ENCODE peak calls at places on chromosomes 2 and 18, in seven cellular contexts. One of them, this sample, is unnamed.

GRCh38 chr18:60754413-60754812 is 381.8 kb upstream of the MC4R start:
- DNase-seq in ovary: no peak
- DNase-seq in K562: no peak
- DNase-seq in endothelial cell: no peak
- DNase-seq in cardiac fibroblast: no peak
- DNase-seq in type B pancreatic cell: no peak
- DNase-seq in upper lobe of left lung: no peak
- DNase-seq in this sample: no peak

GRCh38 chr18:48033770-48034650 is 103.6 kb upstream of the SMAD2 start:
- DNase-seq in ovary: no peak
- DNase-seq in K562: no peak
- DNase-seq in endothelial cell: no peak
- DNase-seq in cardiac fibroblast: no peak
- DNase-seq in type B pancreatic cell: no peak
- DNase-seq in upper lobe of left lung: no peak
- DNase-seq in this sample: no peak

GRCh38 chr2:69983392-69983791 is 22.0 kb upstream of the ASPRV1 start:
- DNase-seq in ovary: no peak
- DNase-seq in K562: no peak
- DNase-seq in endothelial cell: no peak
- DNase-seq in cardiac fibroblast: no peak
- DNase-seq in type B pancreatic cell: no peak
- DNase-seq in upper lobe of left lung: no peak
- DNase-seq in this sample: no peak

GRCh38 chr18:38413202-38413601 is 847.6 kb upstream of the CELF4 start:
- DNase-seq in ovary: no peak
- DNase-seq in K562: no peak
- DNase-seq in endothelial cell: no peak
- DNase-seq in cardiac fibroblast: no peak
- DNase-seq in type B pancreatic cell: no peak
- DNase-seq in upper lobe of left lung: no peak
- DNase-seq in this sample: no peak

GRCh38 chr2:54967759-54968365 is 82.4 kb downstream of the RTN4 start:
- DNase-seq in ovary: no peak
- DNase-seq in K562: no peak
- DNase-seq in endothelial cell: no peak
- DNase-seq in cardiac fibroblast: peak
- DNase-seq in type B pancreatic cell: peak
- DNase-seq in upper lobe of left lung: no peak
- DNase-seq in this sample: no peak

GRCh38 chr2:19664651-19665050 is 237.1 kb downstream of the TTC32 start:
- DNase-seq in ovary: no peak
- DNase-seq in K562: no peak
- DNase-seq in endothelial cell: no peak
- DNase-seq in cardiac fibroblast: no peak
- DNase-seq in type B pancreatic cell: no peak
- DNase-seq in upper lobe of left lung: no peak
- DNase-seq in this sample: no peak

GRCh38 chr2:39640107-39640506 is 25.6 kb upstream of the TMEM178A start:
- DNase-seq in ovary: no peak
- DNase-seq in K562: no peak
- DNase-seq in endothelial cell: no peak
- DNase-seq in cardiac fibroblast: no peak
- DNase-seq in type B pancreatic cell: no peak
- DNase-seq in upper lobe of left lung: no peak
- DNase-seq in this sample: no peak

GRCh38 chr18:54205951-54206350 is 18.5 kb downstream of the MBD2 start:
- DNase-seq in ovary: no peak
- DNase-seq in K562: no peak
- DNase-seq in endothelial cell: no peak
- DNase-seq in cardiac fibroblast: peak
- DNase-seq in type B pancreatic cell: no peak
- DNase-seq in upper lobe of left lung: no peak
- DNase-seq in this sample: no peak

GRCh38 chr2:17821535-17822451 is 5.5 kb downstream of the MSGN1 start:
- DNase-seq in ovary: no peak
- DNase-seq in K562: no peak
- DNase-seq in endothelial cell: no peak
- DNase-seq in cardiac fibroblast: peak
- DNase-seq in type B pancreatic cell: no peak
- DNase-seq in upper lobe of left lung: no peak
- DNase-seq in this sample: no peak

GRCh38 chr2:227472265-227473018 is 486 bp downstream of the AGFG1 start:
- DNase-seq in ovary: peak
- DNase-seq in K562: peak
- DNase-seq in endothelial cell: peak
- DNase-seq in cardiac fibroblast: no peak
- DNase-seq in type B pancreatic cell: no peak
- DNase-seq in upper lobe of left lung: peak
- DNase-seq in this sample: peak

GRCh38 chr2:219495531-219496122 is 3.1 kb upstream of the GMPPA start:
- DNase-seq in ovary: peak
- DNase-seq in K562: peak
- DNase-seq in endothelial cell: peak
- DNase-seq in cardiac fibroblast: peak
- DNase-seq in type B pancreatic cell: no peak
- DNase-seq in upper lobe of left lung: peak
- DNase-seq in this sample: peak

GRCh38 chr18:6881034-6881800 is 151.7 kb downstream of the ARHGAP28 start:
- DNase-seq in ovary: no peak
- DNase-seq in K562: no peak
- DNase-seq in endothelial cell: no peak
- DNase-seq in cardiac fibroblast: peak
- DNase-seq in type B pancreatic cell: no peak
- DNase-seq in upper lobe of left lung: no peak
- DNase-seq in this sample: no peak

GRCh38 chr18:50879302-50880107 is 587 bp downstream of the ME2 start:
- DNase-seq in ovary: no peak
- DNase-seq in K562: peak
- DNase-seq in endothelial cell: no peak
- DNase-seq in cardiac fibroblast: peak
- DNase-seq in type B pancreatic cell: no peak
- DNase-seq in upper lobe of left lung: peak
- DNase-seq in this sample: peak

GRCh38 chr18:2932247-2933181 is 80.4 kb downstream of the LPIN2 start:
- DNase-seq in ovary: peak
- DNase-seq in K562: peak
- DNase-seq in endothelial cell: peak
- DNase-seq in cardiac fibroblast: peak
- DNase-seq in type B pancreatic cell: no peak
- DNase-seq in upper lobe of left lung: no peak
- DNase-seq in this sample: peak

GRCh38 chr2:10810175-10811161 is 2.1 kb downstream of the PDIA6 start:
- DNase-seq in ovary: no peak
- DNase-seq in K562: no peak
- DNase-seq in endothelial cell: no peak
- DNase-seq in cardiac fibroblast: peak
- DNase-seq in type B pancreatic cell: no peak
- DNase-seq in upper lobe of left lung: no peak
- DNase-seq in this sample: no peak

GRCh38 chr2:165238295-165238694 is 919 bp upstream of the SCN2A start:
- DNase-seq in ovary: no peak
- DNase-seq in K562: peak
- DNase-seq in endothelial cell: peak
- DNase-seq in cardiac fibroblast: peak
- DNase-seq in type B pancreatic cell: no peak
- DNase-seq in upper lobe of left lung: no peak
- DNase-seq in this sample: no peak

GRCh38 chr2:74148457-74149248 is 941 bp upstream of the BOLA3 start:
- DNase-seq in ovary: no peak
- DNase-seq in K562: no peak
- DNase-seq in endothelial cell: no peak
- DNase-seq in cardiac fibroblast: no peak
- DNase-seq in type B pancreatic cell: no peak
- DNase-seq in upper lobe of left lung: no peak
- DNase-seq in this sample: no peak

GRCh38 chr18:74778191-74778847 is 180.6 kb downstream of the ZNF407 start:
- DNase-seq in ovary: no peak
- DNase-seq in K562: peak
- DNase-seq in endothelial cell: no peak
- DNase-seq in cardiac fibroblast: peak
- DNase-seq in type B pancreatic cell: no peak
- DNase-seq in upper lobe of left lung: no peak
- DNase-seq in this sample: no peak

GRCh38 chr2:28981016-28981441 is at the start of gene TOGARAM2:
- DNase-seq in ovary: peak
- DNase-seq in K562: no peak
- DNase-seq in endothelial cell: no peak
- DNase-seq in cardiac fibroblast: peak
- DNase-seq in type B pancreatic cell: no peak
- DNase-seq in upper lobe of left lung: peak
- DNase-seq in this sample: no peak

GRCh38 chr2:234747032-234747431 is 204.8 kb upstream of the SH3BP4 start:
- DNase-seq in ovary: no peak
- DNase-seq in K562: no peak
- DNase-seq in endothelial cell: no peak
- DNase-seq in cardiac fibroblast: no peak
- DNase-seq in type B pancreatic cell: no peak
- DNase-seq in upper lobe of left lung: no peak
- DNase-seq in this sample: no peak

GRCh38 chr2:160387558-160388262 is 105.9 kb downstream of the RBMS1 start:
- DNase-seq in ovary: peak
- DNase-seq in K562: no peak
- DNase-seq in endothelial cell: no peak
- DNase-seq in cardiac fibroblast: peak
- DNase-seq in type B pancreatic cell: no peak
- DNase-seq in upper lobe of left lung: peak
- DNase-seq in this sample: no peak

GRCh38 chr2:154960802-154961583 is 262.5 kb downstream of the KCNJ3 start:
- DNase-seq in ovary: no peak
- DNase-seq in K562: no peak
- DNase-seq in endothelial cell: no peak
- DNase-seq in cardiac fibroblast: no peak
- DNase-seq in type B pancreatic cell: no peak
- DNase-seq in upper lobe of left lung: no peak
- DNase-seq in this sample: no peak

GRCh38 chr2:62568983-62569837 is 63.2 kb upstream of the TMEM17 start:
- DNase-seq in ovary: no peak
- DNase-seq in K562: no peak
- DNase-seq in endothelial cell: no peak
- DNase-seq in cardiac fibroblast: peak
- DNase-seq in type B pancreatic cell: no peak
- DNase-seq in upper lobe of left lung: no peak
- DNase-seq in this sample: no peak

GRCh38 chr18:34222025-34222395 is 2.7 kb downstream of the NOL4 start:
- DNase-seq in ovary: no peak
- DNase-seq in K562: no peak
- DNase-seq in endothelial cell: peak
- DNase-seq in cardiac fibroblast: no peak
- DNase-seq in type B pancreatic cell: no peak
- DNase-seq in upper lobe of left lung: no peak
- DNase-seq in this sample: no peak

GRCh38 chr2:155377931-155378444 is 679.5 kb downstream of the KCNJ3 start:
- DNase-seq in ovary: no peak
- DNase-seq in K562: no peak
- DNase-seq in endothelial cell: no peak
- DNase-seq in cardiac fibroblast: peak
- DNase-seq in type B pancreatic cell: no peak
- DNase-seq in upper lobe of left lung: no peak
- DNase-seq in this sample: peak

GRCh38 chr2:10344105-10345066 is 41.7 kb downstream of the HPCAL1 start:
- DNase-seq in ovary: no peak
- DNase-seq in K562: no peak
- DNase-seq in endothelial cell: no peak
- DNase-seq in cardiac fibroblast: no peak
- DNase-seq in type B pancreatic cell: no peak
- DNase-seq in upper lobe of left lung: no peak
- DNase-seq in this sample: no peak

GRCh38 chr18:76524900-76525698 is 30.1 kb upstream of the ZNF516 start:
- DNase-seq in ovary: peak
- DNase-seq in K562: no peak
- DNase-seq in endothelial cell: peak
- DNase-seq in cardiac fibroblast: peak
- DNase-seq in type B pancreatic cell: peak
- DNase-seq in upper lobe of left lung: no peak
- DNase-seq in this sample: no peak

GRCh38 chr18:38966846-38967245 is 1401.2 kb upstream of the CELF4 start:
- DNase-seq in ovary: no peak
- DNase-seq in K562: no peak
- DNase-seq in endothelial cell: no peak
- DNase-seq in cardiac fibroblast: no peak
- DNase-seq in type B pancreatic cell: no peak
- DNase-seq in upper lobe of left lung: no peak
- DNase-seq in this sample: no peak

GRCh38 chr2:59462418-59463197 is 1090.8 kb downstream of the BCL11A start:
- DNase-seq in ovary: no peak
- DNase-seq in K562: no peak
- DNase-seq in endothelial cell: no peak
- DNase-seq in cardiac fibroblast: no peak
- DNase-seq in type B pancreatic cell: no peak
- DNase-seq in upper lobe of left lung: no peak
- DNase-seq in this sample: no peak
- TF ChIP-seq CTCF in ovary: no peak
- TF ChIP-seq CTCF in K562: no peak
- TF ChIP-seq CTCF in endothelial cell: no peak
- TF ChIP-seq CTCF in cardiac fibroblast: no peak
- TF ChIP-seq CTCF in type B pancreatic cell: no peak
- TF ChIP-seq CTCF in upper lobe of left lung: no peak
- TF ChIP-seq CTCF in this sample: no peak

GRCh38 chr2:106177581-106177980 is 16.5 kb downstream of the UXS1 start:
- DNase-seq in ovary: no peak
- DNase-seq in K562: no peak
- DNase-seq in endothelial cell: no peak
- DNase-seq in cardiac fibroblast: no peak
- DNase-seq in type B pancreatic cell: no peak
- DNase-seq in upper lobe of left lung: no peak
- DNase-seq in this sample: no peak
- TF ChIP-seq CTCF in ovary: no peak
- TF ChIP-seq CTCF in K562: no peak
- TF ChIP-seq CTCF in endothelial cell: no peak
- TF ChIP-seq CTCF in cardiac fibroblast: no peak
- TF ChIP-seq CTCF in type B pancreatic cell: no peak
- TF ChIP-seq CTCF in upper lobe of left lung: no peak
- TF ChIP-seq CTCF in this sample: no peak

GRCh38 chr2:168246483-168247340 is 683 bp downstream of the STK39 start:
- DNase-seq in ovary: peak
- DNase-seq in K562: peak
- DNase-seq in endothelial cell: peak
- DNase-seq in cardiac fibroblast: peak
- DNase-seq in type B pancreatic cell: peak
- DNase-seq in upper lobe of left lung: peak
- DNase-seq in this sample: peak
- TF ChIP-seq CTCF in ovary: peak
- TF ChIP-seq CTCF in K562: no peak
- TF ChIP-seq CTCF in endothelial cell: no peak
- TF ChIP-seq CTCF in cardiac fibroblast: peak
- TF ChIP-seq CTCF in type B pancreatic cell: no peak
- TF ChIP-seq CTCF in upper lobe of left lung: peak
- TF ChIP-seq CTCF in this sample: no peak

DNA sequence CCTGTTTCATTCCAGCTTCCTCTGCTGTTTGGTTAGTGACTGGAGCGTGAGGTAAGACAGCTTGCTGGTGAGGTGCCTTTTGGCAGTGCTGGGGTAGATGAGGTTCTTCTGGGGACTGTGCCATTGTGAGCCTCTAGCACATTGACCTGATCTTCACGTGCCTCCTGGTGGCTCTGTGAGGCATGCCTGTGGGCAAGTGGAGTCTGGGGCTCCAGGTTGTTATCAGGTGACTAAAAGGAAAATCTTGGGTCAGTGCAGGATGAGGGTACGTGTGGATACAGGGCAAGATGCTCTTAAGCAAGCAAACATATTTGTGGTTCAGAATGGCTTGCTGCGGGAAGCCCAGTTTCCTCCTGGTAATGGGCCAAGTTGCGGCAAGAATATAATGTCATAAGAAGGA is 75.4 kb downstream of the FHOD3 start:
- DNase-seq in ovary: no peak
- DNase-seq in K562: no peak
- DNase-seq in endothelial cell: no peak
- DNase-seq in cardiac fibroblast: peak
- DNase-seq in type B pancreatic cell: no peak
- DNase-seq in upper lobe of left lung: no peak
- DNase-seq in this sample: no peak
- TF ChIP-seq CTCF in ovary: no peak
- TF ChIP-seq CTCF in K562: no peak
- TF ChIP-seq CTCF in endothelial cell: no peak
- TF ChIP-seq CTCF in cardiac fibroblast: peak
- TF ChIP-seq CTCF in type B pancreatic cell: no peak
- TF ChIP-seq CTCF in upper lobe of left lung: no peak
- TF ChIP-seq CTCF in this sample: no peak